ENCODE peak calls at places on chromosomes 4 and X, in ten cellular contexts. Y, K, A, Q, P, V, G, W, C and X are unnamed samples.

GRCh38 chrX:45517090-45517973 is 316.7 kb upstream of the DIPK2B start:
- DNase-seq in A (peak), P (no peak), W (no peak), V (no peak), Q (no peak), K (no peak), Y (no peak), C (peak), G (no peak), X (no peak)

GRCh38 chrX:132631579-132632232 is 142.9 kb upstream of the MBNL3 start:
- DNase-seq in K (peak), A (peak), C (peak), W (no peak), Q (no peak), Y (no peak), G (no peak), V (no peak), P (no peak), X (no peak)

GRCh38 chr4:13966241-13967195 is 339.0 kb upstream of the BOD1L1 start:
- DNase-seq in C (peak), V (no peak), Q (no peak), G (no peak), K (no peak), P (no peak), W (no peak), Y (no peak), A (peak), X (no peak)

GRCh38 chrX:6667048-6667768 is 132.3 kb upstream of the VCX3A start:
- DNase-seq in K (no peak), A (no peak), C (peak), Y (no peak), P (no peak), V (no peak), Q (no peak), G (no peak), W (no peak), X (no peak)

GRCh38 chrX:119516157-119516702 is 48.0 kb downstream of the SLC25A5 start:
- DNase-seq in K (peak), G (no peak), C (peak), P (no peak), Y (no peak), A (peak), Q (no peak), W (no peak), V (peak), X (peak)

GRCh38 chr4:188550296-188550695 is 411.1 kb downstream of the TRIML1 start:
- DNase-seq in A (no peak), V (no peak), G (no peak), P (no peak), Y (no peak), K (peak), C (peak), W (no peak), Q (no peak), X (no peak)

GRCh38 chr4:112002301-112002700 is 143.0 kb upstream of the FAM241A start:
- DNase-seq in K (no peak), V (no peak), C (no peak), P (no peak), W (no peak), G (no peak), A (no peak), Y (no peak), Q (no peak), X (no peak)

GRCh38 chrX:153598541-153599191 is at the start of gene CCNQ:
- DNase-seq in W (no peak), G (no peak), V (no peak), C (peak), K (peak), A (peak), P (peak), Y (no peak), Q (no peak), X (no peak)